ENCODE peak calls at places on chromosomes 7 and 10, in nine cellular contexts. O is CD8-positive, alpha-beta T cell; N is sigmoid colon; R is astrocyte; I is suprapubic skin; G is Panc1; Z is endodermal cell; J is SJCRH30; Q is mesendoderm. P is an unnamed sample. For H3K27me3, the result is how much of the 10 kb centered on the place peaks cover.

GRCh38 chr7:137454169-137455166 is 110.9 kb upstream of the PTN start:
- DNase-seq in O (no peak), N (peak), R (peak), I (peak), G (peak), Z (no peak), J (no peak), Q (peak), P (no peak)

GRCh38 chr10:43197834-43198681 is 59.8 kb downstream of the CSGALNACT2 start:
- DNase-seq in O (no peak), N (peak), R (no peak), I (no peak), G (no peak), Z (peak), J (no peak), Q (peak), P (no peak)

GRCh38 chr7:94223375-94224084 is 171.2 kb upstream of the COL1A2 start:
- DNase-seq in O (no peak), N (no peak), R (peak), I (no peak), G (peak), Z (peak), J (peak), Q (peak), P (peak)

GRCh38 chr7:101244385-101245146 is at the start of gene FIS1:
- DNase-seq in O (peak), N (peak), R (peak), I (peak), G (peak), Z (peak), J (peak), Q (peak), P (peak)

GRCh38 chr10:53356616-53357349 is 584.2 kb upstream of the MBL2 start:
- DNase-seq in O (no peak), N (no peak), R (no peak), I (no peak), G (no peak), Z (no peak), J (no peak), Q (no peak), P (no peak)

GRCh38 chr10:125536236-125536635 is 146.7 kb downstream of the TEX36 start:
- DNase-seq in O (no peak), N (no peak), R (no peak), I (no peak), G (no peak), Z (no peak), J (no peak), Q (no peak), P (no peak)

GRCh38 chr7:48426966-48427555 is 255.8 kb downstream of the ABCA13 start:
- DNase-seq in O (no peak), N (no peak), R (peak), I (no peak), G (peak), Z (no peak), J (no peak), Q (peak), P (no peak)

GRCh38 chr10:104435822-104436221 is 82.2 kb downstream of the CFAP58 start:
- DNase-seq in O (no peak), N (no peak), R (no peak), I (no peak), G (no peak), Z (no peak), J (peak), Q (no peak), P (no peak)

GRCh38 chr10:6204341-6205191 is 1.8 kb downstream of the PFKFB3 start:
- DNase-seq in O (no peak), N (peak), R (peak), I (no peak), G (no peak), Z (peak), J (no peak), Q (peak), P (no peak)

GRCh38 chr10:83539528-83540308 is 599.6 kb upstream of the GHITM start:
- DNase-seq in O (no peak), N (peak), R (peak), I (no peak), G (no peak), Z (peak), J (no peak), Q (peak), P (no peak)

GRCh38 chr7:99504281-99504602 is 220 bp upstream of the ZKSCAN5 start:
- DNase-seq in O (no peak), N (no peak), R (no peak), I (peak), G (no peak), Z (peak), J (peak), Q (peak), P (peak)

GRCh38 chr10:100972115-100972903 is 3.0 kb downstream of the SEMA4G start:
- DNase-seq in O (no peak), N (peak), R (no peak), I (peak), G (no peak), Z (no peak), J (no peak), Q (no peak), P (no peak)

GRCh38 chr10:43398939-43399871 is 9.8 kb downstream of the HNRNPF start:
- DNase-seq in O (no peak), N (peak), R (peak), I (no peak), G (no peak), Z (no peak), J (no peak), Q (peak), P (no peak)

GRCh38 chr7:46811529-46811928 is 770.4 kb downstream of the TNS3 start:
- DNase-seq in O (no peak), N (peak), R (peak), I (peak), G (no peak), Z (no peak), J (peak), Q (peak), P (no peak)

DNA sequence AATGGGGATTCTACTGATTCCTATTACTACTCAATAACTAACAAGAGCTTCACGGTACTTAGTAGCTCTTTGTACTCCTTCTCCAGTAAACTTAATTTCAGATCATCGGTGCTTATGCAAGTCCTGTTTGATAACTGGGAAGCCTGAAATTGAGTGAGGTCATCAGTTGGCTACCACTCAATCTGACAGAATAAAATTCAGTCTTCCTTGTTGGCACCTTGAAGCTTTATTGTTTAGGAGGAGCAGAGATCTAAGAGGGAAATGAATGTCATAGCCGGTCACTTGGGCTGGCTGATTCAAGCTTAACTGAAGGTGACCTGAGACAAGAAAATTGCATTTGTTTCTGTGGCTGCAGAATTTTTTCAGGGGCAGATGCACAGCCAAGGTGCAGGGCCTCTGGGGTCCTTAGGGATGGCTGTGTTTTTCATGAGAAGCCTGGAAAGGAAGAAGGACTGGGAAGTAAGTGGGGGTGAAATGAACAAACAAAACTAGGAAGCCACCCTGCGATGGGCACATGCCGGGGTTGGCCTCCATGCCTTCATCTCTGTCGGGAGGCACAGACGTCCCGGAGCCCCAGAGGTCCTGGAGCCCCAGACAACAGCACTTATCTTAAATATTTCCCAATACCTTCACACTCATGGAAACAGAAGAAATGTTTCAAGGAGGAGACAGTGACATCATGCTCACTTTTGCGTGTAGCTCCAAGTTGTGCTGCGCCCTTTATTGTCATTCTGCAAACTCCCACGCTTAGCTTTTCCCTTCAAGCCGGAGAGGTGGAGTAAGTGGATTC is 85.0 kb upstream of the KIF5B start:
- DNase-seq in O (no peak), N (no peak), R (no peak), I (no peak), G (no peak), Z (no peak), J (no peak), Q (no peak), P (no peak)
- H3K27ac ChIP-seq in O (no peak), N (peak), R (no peak), I (peak), G (no peak), Z (no peak), J (no peak), Q (no peak), P (no peak)

GRCh38 chr10:103276251-103276936 is 544 bp upstream of the INA start:
- DNase-seq in O (no peak), N (no peak), R (no peak), I (no peak), G (no peak), Z (peak), J (no peak), Q (no peak), P (no peak)
- H3K27me3 ChIP-seq in O (under half), N (half or more), R (under half), I (half or more), G (under half), Z (half or more), J (under half), Q (under half), P (under half)

GRCh38 chr7:85764034-85764433 is 577.2 kb upstream of the SEMA3D start:
- DNase-seq in O (no peak), N (no peak), R (no peak), I (no peak), G (no peak), Z (no peak), J (no peak), Q (no peak), P (no peak)
- H3K27ac ChIP-seq in O (no peak), N (no peak), R (no peak), I (no peak), G (no peak), Z (no peak), J (no peak), Q (no peak), P (no peak)

GRCh38 chr10:133026171-133026570 is 61.6 kb upstream of the ADGRA1 start:
- DNase-seq in O (no peak), N (no peak), R (no peak), I (no peak), G (no peak), Z (no peak), J (no peak), Q (no peak), P (no peak)

GRCh38 chr10:133025558-133026090 is 62.1 kb upstream of the ADGRA1 start:
- DNase-seq in O (no peak), N (no peak), R (no peak), I (no peak), G (no peak), Z (no peak), J (no peak), Q (no peak), P (no peak)

GRCh38 chr10:133026726-133027395 is 60.9 kb upstream of the ADGRA1 start:
- DNase-seq in O (no peak), N (no peak), R (no peak), I (no peak), G (no peak), Z (no peak), J (no peak), Q (no peak), P (no peak)

GRCh38 chr10:133023216-133023843 is 64.4 kb upstream of the ADGRA1 start:
- DNase-seq in O (no peak), N (no peak), R (no peak), I (no peak), G (no peak), Z (no peak), J (no peak), Q (no peak), P (no peak)

GRCh38 chr10:133024711-133025557 is 62.8 kb upstream of the ADGRA1 start:
- DNase-seq in O (no peak), N (no peak), R (no peak), I (no peak), G (no peak), Z (no peak), J (no peak), Q (no peak), P (no peak)
- H3K27me3 ChIP-seq in O (under half), N (under half), R (under half), I (half or more), G (under half), Z (under half), J (under half), Q (under half), P (under half)

GRCh38 chr7:16753102-16753931 is at the start of gene TSPAN13:
- DNase-seq in O (peak), N (peak), R (peak), I (peak), G (peak), Z (peak), J (peak), Q (peak), P (peak)

GRCh38 chr7:16753932-16754571 is 497 bp downstream of the TSPAN13 start:
- DNase-seq in O (no peak), N (no peak), R (peak), I (peak), G (no peak), Z (peak), J (peak), Q (peak), P (no peak)

GRCh38 chr7:16755397-16755796 is 1.8 kb downstream of the TSPAN13 start:
- DNase-seq in O (no peak), N (no peak), R (peak), I (no peak), G (no peak), Z (no peak), J (no peak), Q (no peak), P (no peak)

GRCh38 chr7:16758634-16759602 is 5.4 kb downstream of the TSPAN13 start:
- DNase-seq in O (no peak), N (no peak), R (no peak), I (no peak), G (no peak), Z (no peak), J (no peak), Q (no peak), P (no peak)

GRCh38 chr7:16754869-16755317 is 1.3 kb downstream of the TSPAN13 start:
- DNase-seq in O (no peak), N (no peak), R (peak), I (no peak), G (no peak), Z (no peak), J (no peak), Q (no peak), P (no peak)
- H3K27ac ChIP-seq in O (no peak), N (peak), R (peak), I (peak), G (peak), Z (no peak), J (no peak), Q (no peak), P (no peak)

DNA sequence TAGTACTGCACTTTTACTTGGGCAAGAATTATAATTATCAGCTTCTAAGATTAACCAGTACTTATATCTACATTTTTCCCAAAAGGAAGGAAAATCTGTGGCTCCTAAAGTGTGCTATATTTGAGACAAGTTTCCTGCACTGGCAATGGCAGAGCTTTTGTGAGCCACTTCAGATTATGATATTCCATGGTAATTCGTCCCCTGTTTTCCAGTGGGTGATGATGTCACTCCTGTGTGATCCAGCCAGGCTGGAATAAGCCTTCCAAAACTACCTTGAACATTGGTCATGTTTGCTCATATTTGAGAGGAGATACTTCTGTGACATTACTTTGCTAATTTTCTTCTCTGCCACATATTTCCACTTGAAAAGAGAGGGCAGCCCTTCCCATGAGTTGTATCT is 302.1 kb downstream of the MDFIC start:
- DNase-seq in O (no peak), N (no peak), R (no peak), I (no peak), G (no peak), Z (no peak), J (no peak), Q (no peak), P (no peak)
- H3K27me3 ChIP-seq in O (under half), N (under half), R (under half), I (under half), G (under half), Z (under half), J (under half), Q (under half), P (under half)

GRCh38 chr7:17530741-17531417 is 232.4 kb downstream of the AHR start:
- DNase-seq in O (no peak), N (no peak), R (no peak), I (no peak), G (no peak), Z (no peak), J (no peak), Q (peak), P (peak)
- H3K27ac ChIP-seq in O (no peak), N (no peak), R (peak), I (no peak), G (no peak), Z (no peak), J (no peak), Q (no peak), P (no peak)

GRCh38 chr7:158573310-158573709 is 14.3 kb downstream of the PTPRN2 start:
- DNase-seq in O (no peak), N (no peak), R (no peak), I (no peak), G (no peak), Z (no peak), J (no peak), Q (no peak), P (no peak)

GRCh38 chr7:158569858-158570239 is 17.8 kb downstream of the PTPRN2 start:
- DNase-seq in O (no peak), N (no peak), R (no peak), I (no peak), G (no peak), Z (peak), J (no peak), Q (peak), P (no peak)

GRCh38 chr7:158568974-158569857 is 18.4 kb downstream of the PTPRN2 start:
- DNase-seq in O (no peak), N (no peak), R (no peak), I (no peak), G (no peak), Z (no peak), J (no peak), Q (no peak), P (no peak)

GRCh38 chr7:158572000-158572828 is 15.4 kb downstream of the PTPRN2 start:
- DNase-seq in O (no peak), N (no peak), R (no peak), I (no peak), G (peak), Z (peak), J (peak), Q (peak), P (no peak)

GRCh38 chr7:158570449-158571170 is 17.0 kb downstream of the PTPRN2 start:
- DNase-seq in O (no peak), N (no peak), R (no peak), I (no peak), G (no peak), Z (no peak), J (no peak), Q (no peak), P (no peak)
- H3K27me3 ChIP-seq in O (under half), N (under half), R (under half), I (under half), G (under half), Z (under half), J (under half), Q (under half), P (under half)

GRCh38 chr10:12717981-12718707 is 283.4 kb downstream of the CCDC3 start:
- DNase-seq in O (no peak), N (no peak), R (peak), I (no peak), G (no peak), Z (no peak), J (no peak), Q (peak), P (no peak)
- H3K27ac ChIP-seq in O (no peak), N (no peak), R (no peak), I (peak), G (no peak), Z (no peak), J (no peak), Q (no peak), P (no peak)